ENCODE peak calls at places on chromosomes 13 and 19, in five cellular contexts. D is uterus, R is Calu3, C is breast epithelium, S is ACHN. B is an unnamed sample.

GRCh38 chr13:99314640-99315176 is 7.5 kb upstream of the GPR183 start:
- DNase-seq in S (no peak), R (no peak), D (no peak), C (no peak), B (no peak)

GRCh38 chr19:7863157-7863970 is 10.8 kb downstream of the PRR36 start:
- DNase-seq in C (no peak), S (no peak), D (no peak), R (no peak), B (no peak)

GRCh38 chr19:858868-859843 is at the start of gene CFD:
- DNase-seq in R (no peak), D (no peak), C (no peak), S (no peak), B (no peak)

GRCh38 chr13:98202026-98202425 is 25.0 kb upstream of the RNF113B start:
- DNase-seq in D (no peak), C (no peak), S (no peak), R (no peak), B (peak)

GRCh38 chr13:113088691-113089020 is 16.9 kb upstream of the F7 start:
- DNase-seq in D (no peak), S (no peak), C (no peak), R (no peak), B (peak)

GRCh38 chr19:6711605-6712004 is 8.8 kb downstream of the C3 start:
- DNase-seq in C (no peak), R (no peak), S (no peak), D (no peak), B (no peak)

GRCh38 chr13:50386527-50387123 is 371.4 kb downstream of the KCNRG start:
- DNase-seq in R (no peak), D (peak), S (no peak), C (no peak), B (no peak)

GRCh38 chr13:95100525-95101121 is 200.6 kb downstream of the ABCC4 start:
- DNase-seq in D (no peak), R (no peak), C (no peak), S (peak), B (no peak)

B was measured in pancreas.